ENCODE peak calls at places on chromosomes 12 and 14, in seven cellular contexts. H is left kidney, I is endothelial cell, U is NCI-H1694 treated with DMSO at 0.1 percent for 48 hours, Q is GM06990, C is AG10803, A is PC-9. X is an unnamed sample.

GRCh38 chr14:94897092-94897491 is 127.2 kb upstream of the GSC start:
- DNase-seq in H (no peak), C (peak), U (no peak), A (no peak), Q (no peak), I (no peak), X (no peak)

GRCh38 chr14:26963696-26964095 is 365.9 kb upstream of the NOVA1 start:
- DNase-seq in Q (no peak), H (no peak), A (no peak), I (no peak), C (no peak), U (no peak), X (no peak)

GRCh38 chr12:66508025-66508424 is 170.9 kb downstream of the GRIP1 start:
- DNase-seq in A (no peak), H (no peak), I (no peak), U (no peak), Q (no peak), C (no peak), X (no peak)

GRCh38 chr14:76829650-76830421 is 3.6 kb downstream of the LRRC74A start:
- DNase-seq in Q (no peak), I (peak), A (no peak), U (no peak), H (peak), C (peak), X (no peak)

GRCh38 chr14:52031781-52032180 is 37.1 kb downstream of the NID2 start:
- DNase-seq in U (no peak), Q (no peak), A (no peak), H (no peak), I (no peak), C (peak), X (peak)

GRCh38 chr12:103586791-103587370 is at the start of gene STAB2:
- DNase-seq in U (no peak), Q (no peak), C (no peak), I (peak), A (no peak), H (no peak), X (no peak)

GRCh38 chr12:22658214-22658613 is 33.2 kb downstream of the ETNK1 start:
- DNase-seq in C (peak), A (no peak), I (no peak), U (no peak), Q (no peak), H (no peak), X (no peak)

GRCh38 chr14:89293349-89293916 is 123.6 kb downstream of the FOXN3 start:
- DNase-seq in H (no peak), Q (no peak), I (no peak), C (no peak), U (no peak), A (no peak), X (no peak)

GRCh38 chr12:130435826-130436225 is 98.1 kb downstream of the PIWIL1 start:
- DNase-seq in U (no peak), A (no peak), C (no peak), H (no peak), I (no peak), Q (no peak), X (no peak)

GRCh38 chr14:104333903-104334811 is 195.8 kb downstream of the KIF26A start:
- DNase-seq in H (peak), U (no peak), Q (no peak), I (no peak), A (no peak), C (no peak), X (no peak)

GRCh38 chr12:124293286-124294003 is 1.4 kb upstream of the RFLNA start:
- DNase-seq in A (no peak), Q (no peak), C (no peak), U (no peak), I (no peak), H (no peak), X (no peak)

GRCh38 chr14:38001501-38001900 is 206.2 kb upstream of the SSTR1 start:
- DNase-seq in U (no peak), I (no peak), A (no peak), H (no peak), Q (no peak), C (no peak), X (no peak)

X was measured in amniotic stem cell.